ENCODE peak calls at places on chromosomes 16 and 17, in nine cellular contexts. R is H9; V is lung; X is endothelial cell of umbilical vein; H is neural progenitor cell; G is naive thymus-derived CD4-positive, alpha-beta T cell; N is iPS DF 6.9; Y is aorta; J is HCT116. Q is an unnamed sample. For H3K4me1, the result is how much of the 10 kb centered on the place peaks cover.

GRCh38 chr17:38444151-38444550 is 15.9 kb downstream of the ARHGAP23 start:
- DNase-seq in R (peak), V (peak), X (peak), H (peak), G (no peak), N (no peak), Y (peak), J (no peak), Q (peak)

GRCh38 chr16:74740795-74741304 is 33.8 kb downstream of the FA2H start:
- DNase-seq in R (no peak), V (no peak), X (no peak), H (no peak), G (no peak), N (no peak), Y (peak), J (peak), Q (no peak)

GRCh38 chr17:4950075-4950756 is 703 bp upstream of the ENO3 start:
- DNase-seq in R (peak), V (peak), X (peak), H (peak), G (no peak), N (no peak), Y (peak), J (no peak), Q (no peak)

GRCh38 chr16:21684199-21684598 is 20.4 kb downstream of the OTOA start:
- DNase-seq in R (peak), V (no peak), X (no peak), H (peak), G (no peak), N (no peak), Y (no peak), J (peak), Q (no peak)

GRCh38 chr16:27703545-27703944 is 153.6 kb downstream of the KATNIP start:
- DNase-seq in R (no peak), V (no peak), X (peak), H (no peak), G (no peak), N (no peak), Y (no peak), J (no peak), Q (no peak)

GRCh38 chr17:71709271-71709670 is 411.5 kb upstream of the SOX9 start:
- DNase-seq in R (no peak), V (no peak), X (no peak), H (no peak), G (no peak), N (no peak), Y (no peak), J (no peak), Q (no peak)

GRCh38 chr17:46818929-46819859 is 702 bp upstream of the WNT3 start:
- DNase-seq in R (peak), V (no peak), X (no peak), H (peak), G (no peak), N (no peak), Y (no peak), J (no peak), Q (peak)

GRCh38 chr16:50167603-50168002 is 14.5 kb downstream of the TENT4B start:
- DNase-seq in R (no peak), V (no peak), X (no peak), H (no peak), G (no peak), N (no peak), Y (no peak), J (no peak), Q (no peak)

GRCh38 chr16:47886631-47887415 is 269.0 kb downstream of the ABCC12 start:
- DNase-seq in R (no peak), V (no peak), X (no peak), H (peak), G (no peak), N (no peak), Y (no peak), J (no peak), Q (no peak)

GRCh38 chr16:75073551-75074414 is 42.8 kb downstream of the LDHD start:
- DNase-seq in R (no peak), V (no peak), X (no peak), H (no peak), G (no peak), N (no peak), Y (no peak), J (no peak), Q (no peak)

GRCh38 chr16:7614022-7614795 is 281.6 kb downstream of the RBFOX1 start:
- DNase-seq in R (no peak), V (no peak), X (no peak), H (no peak), G (no peak), N (no peak), Y (no peak), J (no peak), Q (no peak)

GRCh38 chr17:44865231-44865660 is 17.6 kb downstream of the HIGD1B start:
- DNase-seq in R (peak), V (peak), X (peak), H (peak), G (peak), N (peak), Y (peak), J (peak), Q (peak)

GRCh38 chr16:85607331-85607765 is 5.8 kb upstream of the GSE1 start:
- DNase-seq in R (peak), V (no peak), X (no peak), H (peak), G (no peak), N (no peak), Y (no peak), J (no peak), Q (no peak)

GRCh38 chr17:79984877-79985276 is 50.8 kb downstream of the TBC1D16 start:
- DNase-seq in R (peak), V (no peak), X (no peak), H (no peak), G (no peak), N (no peak), Y (peak), J (no peak), Q (no peak)

GRCh38 chr16:53224932-53225533 is 170.2 kb downstream of the CHD9 start:
- DNase-seq in R (no peak), V (no peak), X (no peak), H (no peak), G (no peak), N (no peak), Y (no peak), J (no peak), Q (no peak)

GRCh38 chr16:19809121-19809635 is 75.5 kb downstream of the GPRC5B start:
- DNase-seq in R (no peak), V (no peak), X (no peak), H (no peak), G (no peak), N (no peak), Y (peak), J (no peak), Q (no peak)

GRCh38 chr17:57104461-57105175 is 19.6 kb downstream of the AKAP1 start:
- DNase-seq in R (no peak), V (no peak), X (no peak), H (no peak), G (no peak), N (no peak), Y (no peak), J (no peak), Q (no peak)

GRCh38 chr17:76432712-76433336 is 20.1 kb downstream of the UBE2O start:
- DNase-seq in R (no peak), V (no peak), X (no peak), H (peak), G (no peak), N (no peak), Y (no peak), J (peak), Q (no peak)

GRCh38 chr17:76434870-76435269 is 18.1 kb downstream of the UBE2O start:
- DNase-seq in R (no peak), V (no peak), X (no peak), H (no peak), G (no peak), N (no peak), Y (no peak), J (no peak), Q (no peak)

GRCh38 chr17:76432004-76432403 is 20.9 kb downstream of the UBE2O start:
- DNase-seq in R (no peak), V (no peak), X (no peak), H (no peak), G (no peak), N (no peak), Y (no peak), J (no peak), Q (no peak)

GRCh38 chr17:76431509-76431908 is 21.4 kb downstream of the UBE2O start:
- DNase-seq in R (no peak), V (no peak), X (no peak), H (no peak), G (no peak), N (no peak), Y (no peak), J (no peak), Q (no peak)

DNA sequence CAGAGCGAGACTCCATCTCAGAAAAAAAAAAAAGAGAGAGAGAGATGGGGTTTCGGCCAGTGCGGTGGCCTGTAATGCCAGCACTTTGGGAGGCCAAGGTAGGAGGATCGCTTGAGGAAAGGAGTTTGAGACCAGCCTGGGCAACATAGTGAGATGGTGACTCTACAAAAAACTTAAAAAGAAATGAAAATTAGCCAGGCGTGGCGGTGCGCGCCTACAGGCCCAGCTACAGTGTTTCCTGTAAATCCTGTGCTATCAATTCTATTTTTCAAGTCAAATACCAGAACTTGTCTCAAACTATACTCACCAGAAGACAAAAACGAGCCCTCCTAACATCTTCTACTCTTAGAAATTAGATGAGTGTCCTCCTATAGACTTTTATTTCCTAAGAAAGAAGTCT is 19.3 kb downstream of the UBE2O start:
- DNase-seq in R (no peak), V (no peak), X (no peak), H (no peak), G (no peak), N (no peak), Y (no peak), J (no peak), Q (no peak)
- H3K27ac ChIP-seq in R (no peak), V (no peak), X (no peak), H (no peak), G (no peak), N (no peak), Y (no peak), J (no peak), Q (no peak)

GRCh38 chr16:86663691-86664517 is 85.6 kb downstream of the FOXL1 start:
- DNase-seq in R (no peak), V (no peak), X (peak), H (no peak), G (no peak), N (no peak), Y (no peak), J (no peak), Q (no peak)

GRCh38 chr16:86664518-86665318 is 86.4 kb downstream of the FOXL1 start:
- DNase-seq in R (no peak), V (no peak), X (peak), H (no peak), G (no peak), N (no peak), Y (peak), J (peak), Q (no peak)

GRCh38 chr16:86665319-86665675 is 86.9 kb downstream of the FOXL1 start:
- DNase-seq in R (no peak), V (no peak), X (no peak), H (no peak), G (no peak), N (no peak), Y (no peak), J (no peak), Q (no peak)

GRCh38 chr16:86667035-86667434 is 88.7 kb downstream of the FOXL1 start:
- DNase-seq in R (no peak), V (no peak), X (no peak), H (no peak), G (no peak), N (no peak), Y (no peak), J (no peak), Q (no peak)

DNA sequence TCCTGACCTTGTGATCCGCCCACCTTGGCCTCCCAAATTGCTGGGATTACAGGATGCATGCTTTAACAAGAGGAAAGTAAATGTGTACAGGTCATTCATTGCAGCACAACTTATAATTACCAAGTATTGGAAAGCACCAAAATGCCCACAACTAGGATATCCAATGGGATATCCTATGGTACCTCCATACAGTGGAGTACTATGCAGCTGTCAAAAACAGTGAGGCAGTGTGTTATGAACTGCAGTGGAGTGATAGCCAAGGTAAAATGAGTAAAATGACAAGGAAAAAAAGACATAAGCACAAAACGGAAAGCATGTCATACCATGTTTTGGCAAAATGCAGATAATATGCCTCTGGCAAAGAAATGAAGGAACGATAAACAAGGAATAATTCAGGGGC is 87.6 kb downstream of the FOXL1 start:
- DNase-seq in R (no peak), V (no peak), X (no peak), H (no peak), G (no peak), N (no peak), Y (no peak), J (no peak), Q (no peak)
- H3K4me1 ChIP-seq in R (under half), V (under half), X (half or more), H (under half), G (under half), N (under half), Y (under half), J (under half), Q (under half)

DNA sequence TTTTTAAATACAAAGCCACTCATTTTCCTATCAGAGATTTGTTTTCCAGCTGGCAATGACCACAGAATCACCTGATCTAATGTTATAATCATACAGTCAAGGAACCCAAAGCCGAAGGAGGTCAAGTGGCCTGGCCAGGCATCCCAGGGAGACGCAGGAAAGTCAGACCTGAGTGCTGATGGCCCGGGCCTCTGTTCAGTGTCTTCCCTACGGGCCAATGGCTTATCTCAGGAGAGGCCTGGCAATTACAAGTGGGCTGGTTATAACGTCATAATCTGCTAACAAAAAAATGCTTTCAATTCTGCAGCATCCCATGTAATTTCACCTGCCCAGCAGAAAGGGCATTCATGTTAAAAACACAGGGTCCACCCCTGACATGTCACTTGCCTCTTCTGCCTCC is 43.5 kb downstream of the ARHGAP17 start:
- DNase-seq in R (no peak), V (no peak), X (no peak), H (no peak), G (no peak), N (no peak), Y (no peak), J (no peak), Q (no peak)
- H3K27ac ChIP-seq in R (no peak), V (no peak), X (no peak), H (no peak), G (no peak), N (no peak), Y (no peak), J (no peak), Q (no peak)

GRCh38 chr17:2174471-2175293 is 119.8 kb downstream of the HIC1 start:
- DNase-seq in R (no peak), V (peak), X (peak), H (no peak), G (no peak), N (no peak), Y (peak), J (no peak), Q (no peak)

GRCh38 chr17:2174048-2174447 is 119.1 kb downstream of the HIC1 start:
- DNase-seq in R (no peak), V (no peak), X (no peak), H (no peak), G (no peak), N (no peak), Y (no peak), J (no peak), Q (no peak)

GRCh38 chr17:2176484-2177175 is 121.7 kb downstream of the HIC1 start:
- DNase-seq in R (no peak), V (no peak), X (peak), H (no peak), G (no peak), N (no peak), Y (no peak), J (no peak), Q (no peak)

GRCh38 chr17:2177235-2177811 is 122.4 kb downstream of the HIC1 start:
- DNase-seq in R (no peak), V (no peak), X (peak), H (no peak), G (no peak), N (no peak), Y (no peak), J (no peak), Q (no peak)

DNA sequence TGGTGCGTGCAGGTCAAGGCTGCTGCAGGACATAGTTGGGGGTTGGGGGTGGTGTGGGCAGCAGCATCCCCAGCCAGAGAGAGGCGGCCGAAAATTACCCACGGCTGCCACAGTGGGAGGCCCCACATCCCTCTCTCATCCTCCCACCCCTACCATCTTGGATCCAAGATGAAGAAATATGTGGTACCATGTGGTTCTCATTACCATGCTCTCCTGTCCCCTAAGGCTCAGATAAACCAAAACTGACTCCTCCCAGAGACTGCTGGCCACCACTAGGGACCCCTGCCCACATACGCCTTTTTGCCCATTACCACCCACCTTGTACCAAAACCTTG is 120.4 kb downstream of the HIC1 start:
- DNase-seq in R (no peak), V (no peak), X (no peak), H (no peak), G (no peak), N (no peak), Y (no peak), J (no peak), Q (no peak)
- H3K4me1 ChIP-seq in R (under half), V (half or more), X (half or more), H (under half), G (under half), N (under half), Y (under half), J (under half), Q (under half)

DNA sequence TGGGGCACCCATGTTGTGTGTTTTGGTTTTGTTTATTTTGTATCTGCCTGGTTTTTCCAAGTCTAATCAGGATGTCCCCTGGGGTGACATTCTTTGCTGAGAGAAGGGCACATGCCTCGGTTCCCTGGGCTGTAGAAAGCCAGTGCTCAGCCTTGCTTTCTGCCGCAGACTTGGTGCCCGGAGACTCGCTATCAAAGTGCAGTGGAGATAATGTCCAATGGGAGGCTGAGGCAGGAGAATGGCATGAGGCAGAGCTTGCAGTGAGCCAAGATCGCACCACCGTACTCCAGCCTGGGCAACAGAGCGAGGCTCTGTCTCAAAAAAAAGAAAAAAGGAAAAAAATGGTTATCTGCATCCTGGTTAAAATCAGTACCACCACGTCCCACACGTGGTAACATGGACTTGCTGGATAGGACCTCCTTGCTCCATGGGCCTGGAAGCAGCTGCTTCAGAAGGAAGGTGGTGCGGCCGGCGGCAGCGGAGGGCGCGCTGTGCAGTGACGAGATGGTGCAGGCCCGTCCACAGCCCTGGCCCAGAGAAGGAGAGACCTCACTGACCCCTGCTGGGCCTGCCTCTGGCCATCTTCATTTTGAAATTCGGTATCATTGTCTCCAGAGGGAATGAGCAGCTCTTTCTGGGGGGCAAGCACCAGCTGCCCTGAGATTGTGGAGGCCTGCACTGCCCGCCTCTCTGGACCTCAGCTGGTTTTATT is 19.3 kb upstream of the IL17C start:
- DNase-seq in R (no peak), V (no peak), X (no peak), H (no peak), G (no peak), N (no peak), Y (no peak), J (no peak), Q (no peak)
- H3K27ac ChIP-seq in R (no peak), V (no peak), X (no peak), H (peak), G (peak), N (no peak), Y (no peak), J (no peak), Q (peak)